ENCODE peak calls at places on chromosome 22, in four cellular contexts. W is HCT116, S is A549, X is K562. A is an unnamed sample.
A peak's percentile ranks its signal among the peaks of the same experiment; 100 is the strongest.

GRCh38 chr22:33380789-33381530 is 322.8 kb upstream of the SYN3 start:
- DNase-seq in W (no peak), S (peak; percentile 6), X (no peak), A (peak; percentile 95)

GRCh38 chr22:28171713-28172112 is 252.7 kb upstream of the PITPNB start:
- DNase-seq in W (no peak), S (no peak), X (no peak), A (no peak)

GRCh38 chr22:35719212-35719869 is 1.7 kb downstream of the APOL5 start:
- DNase-seq in W (no peak), S (no peak), X (peak; percentile 23), A (no peak)

GRCh38 chr22:19693581-19693980 is 20.7 kb upstream of the SEPTIN5 start:
- DNase-seq in W (no peak), S (no peak), X (no peak), A (no peak)

GRCh38 chr22:43343262-43343988 is at the start of gene SCUBE1:
- DNase-seq in W (no peak), S (peak; percentile 64), X (peak; percentile 50), A (no peak)

GRCh38 chr22:19896665-19897355 is 42.1 kb upstream of the GNB1L start:
- DNase-seq in W (no peak), S (no peak), X (peak; percentile 54), A (no peak)

GRCh38 chr22:20395181-20395896 is 1.4 kb downstream of the ZNF74 start:
- DNase-seq in W (no peak), S (no peak), X (no peak), A (no peak)

GRCh38 chr22:43946391-43946680 is 8.9 kb upstream of the SAMM50 start:
- DNase-seq in W (no peak), S (peak; percentile 28), X (peak; percentile 31), A (no peak)

GRCh38 chr22:27212617-27213177 is 555.3 kb downstream of the MIAT start:
- DNase-seq in W (no peak), S (peak; percentile 41), X (peak; percentile 3), A (peak; percentile 98)

GRCh38 chr22:23072035-23072910 is 2.0 kb downstream of the GNAZ start:
- DNase-seq in W (no peak), S (no peak), X (no peak), A (peak; percentile 30)

GRCh38 chr22:38223289-38223960 is 21.6 kb downstream of the MAFF start:
- DNase-seq in W (no peak), S (no peak), X (no peak), A (no peak)

GRCh38 chr22:19510919-19511341 is 13.3 kb downstream of the CLDN5 start:
- DNase-seq in W (no peak), S (no peak), X (no peak), A (no peak)

GRCh38 chr22:20582520-20583361 is 75.3 kb downstream of the MED15 start:
- DNase-seq in W (no peak), S (no peak), X (no peak), A (no peak)

GRCh38 chr22:30949934-30950660 is 18.5 kb downstream of the MORC2 start:
- DNase-seq in W (no peak), S (no peak), X (no peak), A (no peak)
- TF ChIP-seq CEBPB in W (no peak), S (no peak), X (no peak), A (no peak)

DNA sequence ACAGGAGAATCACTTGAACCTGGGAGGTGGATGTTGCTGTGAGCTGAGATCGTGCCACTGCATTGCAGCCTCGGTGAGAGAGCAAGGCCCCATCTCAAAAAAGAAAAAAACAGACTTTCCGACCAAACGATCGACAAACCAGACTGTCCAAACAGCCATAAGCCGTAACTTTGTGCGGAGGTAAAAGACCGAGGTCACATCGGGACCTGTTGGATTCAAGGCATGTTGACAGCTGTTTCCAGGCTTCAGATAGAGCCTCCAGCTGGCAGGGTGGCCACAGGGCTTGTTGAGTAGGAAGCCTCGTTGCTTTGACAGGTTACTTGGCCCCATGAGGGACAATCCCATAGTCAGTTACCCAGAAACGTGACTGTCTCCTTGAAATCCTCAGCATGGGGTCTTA is 22.2 kb downstream of the PPARA start:
- DNase-seq in W (no peak), S (no peak), X (no peak), A (no peak)
- TF ChIP-seq CEBPB in W (no peak), S (no peak), X (no peak), A (no peak)

DNA sequence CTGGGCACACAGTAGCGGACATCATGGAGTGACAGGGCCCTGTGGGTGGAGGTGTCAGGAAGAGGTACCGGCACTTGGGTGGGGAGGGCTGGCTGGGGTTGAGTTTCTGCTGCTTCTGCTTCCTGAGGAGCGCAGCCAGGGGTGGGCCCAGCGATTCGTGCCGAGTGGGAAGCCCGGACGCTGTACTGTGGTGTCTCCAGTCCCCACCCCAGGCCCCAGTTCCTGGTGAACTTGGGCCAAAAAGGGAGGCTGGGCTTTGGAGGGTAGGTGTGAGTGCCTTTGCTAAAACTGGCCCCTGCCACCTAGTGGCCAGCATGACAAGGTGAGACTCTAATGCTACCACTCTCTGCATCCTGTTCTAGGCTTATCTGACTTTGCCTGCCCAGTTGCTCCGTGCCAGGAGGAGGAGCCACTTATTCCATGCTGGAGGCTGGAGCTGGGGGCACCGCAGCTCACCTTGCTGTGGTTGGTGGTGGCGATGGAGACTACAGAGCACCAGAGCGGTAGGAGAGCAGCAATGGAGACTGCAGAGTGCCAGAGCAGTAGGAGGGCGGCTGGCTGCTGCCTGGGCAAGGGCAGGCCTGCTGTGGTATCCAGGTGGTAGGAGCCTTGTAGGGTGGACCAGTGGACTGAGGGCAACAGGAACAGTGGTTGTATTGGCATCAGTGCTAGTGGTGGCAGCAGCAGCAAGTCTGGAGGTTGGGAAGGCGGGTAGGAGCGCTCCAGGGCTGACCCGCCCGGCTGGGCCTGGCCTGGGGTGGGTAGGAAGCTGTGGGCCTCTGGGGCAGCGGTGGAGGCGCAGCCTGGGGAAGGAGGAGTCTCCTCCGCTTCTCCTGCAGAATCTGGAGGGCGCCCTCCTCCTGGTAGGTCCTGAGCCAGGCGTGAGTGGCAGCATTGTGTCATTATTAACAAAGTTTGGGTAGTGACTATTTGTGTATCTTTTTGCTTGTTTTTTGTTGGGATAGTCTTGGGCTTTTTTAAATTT is 2.2 kb upstream of the RFPL2 start:
- DNase-seq in W (peak; percentile 56), S (peak; percentile 6), X (peak; percentile 43), A (no peak)
- TF ChIP-seq CEBPB in W (no peak), S (no peak), X (no peak), A (no peak)

DNA sequence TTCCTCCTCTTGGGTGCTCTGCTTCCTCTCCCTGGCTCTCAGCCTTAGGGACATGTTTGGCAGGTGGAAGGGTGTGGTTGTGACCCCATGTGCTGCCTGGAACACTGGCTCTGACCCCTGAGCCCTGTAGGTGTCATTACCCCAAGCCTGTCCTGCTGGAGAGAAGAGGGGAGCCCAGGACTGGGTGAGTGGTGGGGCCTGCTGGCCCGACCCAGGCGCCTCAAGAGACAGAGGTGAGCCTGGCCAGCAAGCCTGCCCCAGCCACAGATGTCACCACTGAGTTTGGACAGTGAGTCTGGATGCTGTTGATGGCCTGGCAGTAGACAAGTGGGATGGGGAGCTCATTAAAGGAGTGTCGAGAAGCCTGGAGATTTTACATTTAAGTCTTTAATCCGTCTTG is 1112.2 kb downstream of the BRD1 start:
- DNase-seq in W (no peak), S (no peak), X (no peak), A (no peak)
- TF ChIP-seq CEBPB in W (no peak), S (no peak), X (no peak), A (no peak)

GRCh38 chr22:39301926-39302325 is 17.5 kb downstream of the RPL3 start:
- DNase-seq in W (no peak), S (no peak), X (no peak), A (no peak)
- TF ChIP-seq CEBPB in W (no peak), S (no peak), X (no peak), A (no peak)

DNA sequence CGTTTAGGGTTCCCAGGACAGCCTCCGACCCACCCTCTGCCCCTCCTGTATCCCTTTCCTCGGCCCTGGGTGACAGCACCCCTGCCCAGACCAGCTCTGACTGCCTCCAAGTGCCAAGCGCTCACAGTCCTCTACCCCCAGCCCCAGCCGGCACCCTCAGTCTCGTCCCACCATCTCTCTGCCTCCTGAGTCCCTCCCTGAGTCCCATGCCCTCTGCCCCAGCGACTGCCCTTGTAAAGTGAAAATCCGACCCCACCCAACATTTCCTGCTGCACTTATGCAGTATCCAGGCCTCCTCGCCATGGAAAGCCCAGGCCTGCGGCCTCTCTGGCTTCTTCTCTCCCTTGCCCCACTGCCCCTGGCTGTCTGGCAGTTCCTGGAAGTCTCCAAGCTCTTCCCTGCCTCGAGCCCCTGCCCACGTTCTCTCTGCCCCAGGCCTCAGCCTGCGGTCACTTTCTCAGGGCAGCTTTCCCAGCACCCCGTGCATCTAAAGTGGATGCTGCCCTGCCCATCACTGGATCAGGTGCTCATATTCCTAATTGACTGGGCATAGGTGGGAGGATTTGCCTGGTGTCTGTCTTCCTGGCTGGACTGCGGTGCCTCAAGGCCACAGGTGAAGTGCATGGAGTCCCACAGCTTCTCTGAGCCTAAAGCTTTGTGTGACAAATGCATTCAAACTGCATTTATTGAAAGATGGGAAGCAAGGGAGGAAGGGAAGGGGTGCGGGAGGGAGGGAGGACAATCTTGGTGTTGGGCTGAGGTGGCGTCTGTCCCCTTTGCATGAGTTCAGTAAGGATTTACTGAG is 17.7 kb upstream of the IL2RB start:
- DNase-seq in W (no peak), S (no peak), X (no peak), A (no peak)
- TF ChIP-seq CEBPB in W (no peak), S (no peak), X (no peak), A (no peak)

DNA sequence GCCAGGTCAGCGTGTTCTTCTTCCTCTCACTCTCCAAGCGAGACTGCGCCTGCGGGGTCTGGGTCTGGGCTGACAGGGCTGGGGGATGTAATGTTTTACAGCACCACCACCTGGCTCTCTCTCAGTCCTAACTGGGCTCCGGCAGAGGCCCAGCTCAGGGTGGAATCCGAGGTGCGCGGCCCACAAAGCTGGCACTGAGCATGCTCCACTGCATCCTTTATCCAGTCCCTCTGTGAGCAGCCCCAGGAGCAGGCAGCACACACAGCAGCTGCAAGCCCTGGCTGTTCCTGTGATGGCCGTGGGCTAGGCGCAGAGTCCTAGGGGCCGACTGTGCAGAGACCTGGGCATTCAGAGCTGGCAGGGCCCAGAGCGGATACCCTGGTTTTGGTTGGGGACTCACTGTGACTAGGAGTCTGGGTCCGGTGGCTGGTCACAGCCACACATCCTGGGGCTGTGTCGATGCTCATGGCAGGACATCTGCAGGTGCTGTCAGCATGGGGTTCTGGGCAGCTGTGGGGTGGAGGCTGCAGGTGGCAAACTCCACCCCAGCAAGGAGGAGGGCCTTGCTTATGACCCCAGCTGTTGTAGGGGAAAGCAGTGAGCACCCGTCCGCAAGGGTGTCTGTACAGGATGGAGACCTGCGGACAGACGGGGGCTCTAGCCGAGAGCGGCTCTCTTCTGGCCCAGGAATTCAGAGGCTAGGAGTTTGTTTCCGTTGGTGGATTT is 4.0 kb downstream of the LRRC75B start:
- DNase-seq in W (no peak), S (no peak), X (no peak), A (no peak)
- TF ChIP-seq CEBPB in W (no peak), S (no peak), X (no peak), A (no peak)

GRCh38 chr22:42177891-42178336 is 47.3 kb upstream of the CYP2D6 start:
- DNase-seq in W (no peak), S (no peak), X (no peak), A (no peak)

GRCh38 chr22:42178910-42179495 is 48.4 kb upstream of the CYP2D6 start:
- DNase-seq in W (no peak), S (no peak), X (no peak), A (no peak)

GRCh38 chr22:42176271-42176670 is 45.7 kb upstream of the CYP2D6 start:
- DNase-seq in W (no peak), S (no peak), X (no peak), A (no peak)

GRCh38 chr22:42180349-42180842 is 49.8 kb upstream of the CYP2D6 start:
- DNase-seq in W (no peak), S (no peak), X (peak; percentile 77), A (peak; percentile 34)

GRCh38 chr22:42179616-42180015 is 49.0 kb upstream of the CYP2D6 start:
- DNase-seq in W (no peak), S (no peak), X (no peak), A (peak; percentile 88)
- TF ChIP-seq CEBPB in W (no peak), S (no peak), X (no peak), A (no peak)

GRCh38 chr22:29256606-29257325 is 11.0 kb downstream of the RHBDD3 start:
- DNase-seq in W (no peak), S (no peak), X (no peak), A (no peak)
- TF ChIP-seq CEBPB in W (no peak), S (no peak), X (no peak), A (no peak)

A was measured in IMR-90.